ENCODE peak calls at places on chromosomes 4 and X, in six cellular contexts. S is H1, O is SK-N-SH, T is HCT116, U is GM12878, D is HepG2. Q is an unnamed sample. For H3K27me3, the result is how much of the 10 kb centered on the place peaks cover.

GRCh38 chrX:102659790-102660757 is 8.8 kb downstream of the GPRASP1 start:
- DNase-seq in S (peak), O (peak), T (no peak), U (peak), D (peak), Q (peak)

GRCh38 chr4:2714071-2714770 is 41.9 kb downstream of the TNIP2 start:
- DNase-seq in S (no peak), O (peak), T (no peak), U (no peak), D (no peak), Q (no peak)

GRCh38 chr4:144732584-144733130 is 86.7 kb downstream of the HHIP start:
- DNase-seq in S (no peak), O (no peak), T (no peak), U (no peak), D (no peak), Q (no peak)

GRCh38 chrX:55340896-55341433 is 76.2 kb upstream of the PAGE3 start:
- DNase-seq in S (no peak), O (no peak), T (no peak), U (no peak), D (no peak), Q (no peak)

GRCh38 chr4:56267558-56267957 is 119.7 kb downstream of the AASDH start:
- DNase-seq in S (no peak), O (no peak), T (no peak), U (no peak), D (no peak), Q (no peak)

GRCh38 chrX:39922926-39923325 is 174.8 kb downstream of the BCOR start:
- DNase-seq in S (no peak), O (no peak), T (no peak), U (no peak), D (no peak), Q (no peak)

GRCh38 chr4:47215759-47216158 is 184.4 kb downstream of the GABRB1 start:
- DNase-seq in S (no peak), O (no peak), T (no peak), U (no peak), D (no peak), Q (no peak)

GRCh38 chr4:2652415-2653155 is 103.6 kb downstream of the TNIP2 start:
- DNase-seq in S (no peak), O (peak), T (no peak), U (no peak), D (no peak), Q (no peak)

GRCh38 chrX:57070185-57070984 is 51.0 kb downstream of the SPIN2B start:
- DNase-seq in S (no peak), O (peak), T (no peak), U (no peak), D (no peak), Q (no peak)

GRCh38 chrX:100411802-100412333 is 1.8 kb upstream of the PCDH19 start:
- DNase-seq in S (no peak), O (no peak), T (no peak), U (no peak), D (no peak), Q (no peak)

GRCh38 chrX:14832591-14832990 is 40.3 kb downstream of the FANCB start:
- DNase-seq in S (no peak), O (no peak), T (no peak), U (no peak), D (no peak), Q (no peak)

GRCh38 chrX:43269201-43269600 is 386.9 kb upstream of the MAOA start:
- DNase-seq in S (no peak), O (no peak), T (no peak), U (no peak), D (no peak), Q (no peak)

GRCh38 chr4:168449740-168450442 is 30.4 kb downstream of the DDX60L start:
- DNase-seq in S (no peak), O (no peak), T (no peak), U (no peak), D (no peak), Q (peak)

GRCh38 chr4:176156656-176157055 is 38.7 kb downstream of the SPATA4 start:
- DNase-seq in S (no peak), O (no peak), T (no peak), U (no peak), D (no peak), Q (no peak)

GRCh38 chr4:32172086-32172485 is 1451.9 kb downstream of the PCDH7 start:
- DNase-seq in S (no peak), O (no peak), T (no peak), U (no peak), D (no peak), Q (no peak)

GRCh38 chrX:107565916-107566602 is 62.3 kb upstream of the PRPS1 start:
- DNase-seq in S (no peak), O (peak), T (peak), U (no peak), D (peak), Q (no peak)

GRCh38 chrX:107743995-107744394 is 31.6 kb downstream of the TSC22D3 start:
- DNase-seq in S (no peak), O (no peak), T (no peak), U (no peak), D (no peak), Q (no peak)

GRCh38 chrX:101398694-101399093 is 7.9 kb downstream of the RPL36A start:
- DNase-seq in S (no peak), O (no peak), T (no peak), U (no peak), D (no peak), Q (no peak)

GRCh38 chrX:81291996-81292395 is 90.1 kb downstream of the SH3BGRL start:
- DNase-seq in S (no peak), O (no peak), T (no peak), U (no peak), D (no peak), Q (no peak)

GRCh38 chrX:13899607-13900006 is 82.7 kb upstream of the GPM6B start:
- DNase-seq in S (no peak), O (no peak), T (no peak), U (no peak), D (no peak), Q (no peak)

GRCh38 chrX:140572724-140573123 is 67.9 kb upstream of the SOX3 start:
- DNase-seq in S (peak), O (peak), T (no peak), U (peak), D (peak), Q (peak)

GRCh38 chrX:129600981-129601424 is 53.8 kb downstream of the APLN start:
- DNase-seq in S (no peak), O (peak), T (no peak), U (no peak), D (peak), Q (no peak)

GRCh38 chrX:120308959-120309872 is 2.0 kb downstream of the TMEM255A start:
- DNase-seq in S (peak), O (peak), T (peak), U (peak), D (peak), Q (no peak)

GRCh38 chr4:107862658-107863057 is 37.9 kb downstream of the SGMS2 start:
- DNase-seq in S (no peak), O (no peak), T (peak), U (no peak), D (peak), Q (peak)
- TF ChIP-seq SIN3A in S (no peak), O (no peak), T (no peak), U (no peak), D (no peak), Q (no peak)

GRCh38 chr4:150211821-150212445 is 133.7 kb downstream of the DCLK2 start:
- DNase-seq in S (no peak), O (no peak), T (no peak), U (no peak), D (no peak), Q (no peak)

GRCh38 chr4:150211016-150211415 is 132.8 kb downstream of the DCLK2 start:
- DNase-seq in S (no peak), O (no peak), T (no peak), U (no peak), D (no peak), Q (no peak)

GRCh38 chr4:150207871-150208270 is 129.6 kb downstream of the DCLK2 start:
- DNase-seq in S (no peak), O (no peak), T (no peak), U (no peak), D (no peak), Q (no peak)

GRCh38 chr4:150206981-150207380 is 128.7 kb downstream of the DCLK2 start:
- DNase-seq in S (no peak), O (peak), T (no peak), U (no peak), D (no peak), Q (no peak)

GRCh38 chr4:150209140-150209829 is 131.0 kb downstream of the DCLK2 start:
- DNase-seq in S (peak), O (peak), T (peak), U (no peak), D (peak), Q (no peak)
- H3K4me3 ChIP-seq in S (no peak), O (no peak), T (no peak), U (no peak), D (no peak), Q (no peak)

GRCh38 chr4:3729885-3730226 is 36.3 kb upstream of the ADRA2C start:
- DNase-seq in S (no peak), O (no peak), T (no peak), U (no peak), D (no peak), Q (no peak)
- H3K27me3 ChIP-seq in S (under half), O (under half), T (under half), U (under half), D (half or more), Q (under half)

GRCh38 chr4:117957570-117957969 is 76.7 kb upstream of the NDST3 start:
- DNase-seq in S (no peak), O (no peak), T (no peak), U (no peak), D (no peak), Q (no peak)
- TF ChIP-seq SIN3A in S (no peak), O (no peak), T (no peak), U (no peak), D (no peak), Q (no peak)

GRCh38 chr4:48267574-48267973 is 2.1 kb downstream of the TEC start:
- DNase-seq in S (no peak), O (no peak), T (no peak), U (no peak), D (no peak), Q (no peak)
- H3K4me3 ChIP-seq in S (no peak), O (no peak), T (no peak), U (peak), D (no peak), Q (no peak)

GRCh38 chr4:786861-787300 is 39.0 kb downstream of the CPLX1 start:
- DNase-seq in S (no peak), O (peak), T (no peak), U (no peak), D (no peak), Q (no peak)
- H3K27me3 ChIP-seq in S (half or more), O (under half), T (under half), U (under half), D (under half), Q (under half)

DNA sequence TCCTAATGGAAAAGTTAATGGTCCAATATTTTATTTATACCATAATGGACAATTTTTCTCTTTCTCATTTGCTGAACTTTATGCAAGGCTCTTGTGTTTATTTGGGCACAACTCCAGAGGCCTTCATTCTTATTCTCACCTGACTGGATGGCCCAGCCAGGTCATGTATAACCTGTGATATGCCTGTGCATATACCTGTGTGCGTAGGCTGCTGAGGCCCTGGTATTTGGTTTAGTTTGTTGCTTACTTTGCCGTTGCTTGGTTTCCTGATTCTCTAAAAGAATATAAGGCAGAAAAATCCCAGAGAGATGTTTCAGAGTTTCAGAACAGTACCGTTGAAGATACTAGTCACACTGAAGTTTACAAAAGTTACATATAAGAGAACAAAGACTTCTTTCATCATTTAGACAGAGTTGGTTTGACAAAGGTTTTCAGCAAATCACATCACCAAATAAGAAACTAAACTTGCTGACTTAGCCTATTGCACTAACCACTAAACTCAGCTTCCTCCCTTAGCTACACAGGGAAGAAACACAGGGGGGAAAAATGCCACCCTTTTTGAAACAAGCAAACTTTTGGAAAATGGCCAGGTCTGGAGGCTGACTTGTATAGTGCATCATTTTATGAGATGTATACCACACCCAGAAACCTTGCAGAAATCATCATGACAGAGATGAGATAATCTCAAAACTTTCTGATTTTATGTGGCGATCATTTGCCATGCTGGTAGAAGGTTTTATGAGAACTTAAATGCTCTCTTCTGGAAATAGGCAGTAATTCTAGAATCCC is 248.5 kb downstream of the GRIA3 start:
- DNase-seq in S (no peak), O (no peak), T (no peak), U (no peak), D (no peak), Q (no peak)
- TF ChIP-seq SIN3A in S (no peak), O (no peak), T (no peak), U (no peak), D (no peak), Q (no peak)

GRCh38 chrX:131763674-131764073 is 219.8 kb downstream of the OR13H1 start:
- DNase-seq in S (no peak), O (peak), T (no peak), U (peak), D (no peak), Q (peak)
- H3K4me3 ChIP-seq in S (no peak), O (peak), T (no peak), U (peak), D (no peak), Q (peak)

GRCh38 chrX:38898261-38898660 is 97.0 kb downstream of the MID1IP1 start:
- DNase-seq in S (no peak), O (no peak), T (no peak), U (no peak), D (no peak), Q (no peak)

GRCh38 chrX:38899650-38900049 is 98.4 kb downstream of the MID1IP1 start:
- DNase-seq in S (no peak), O (no peak), T (no peak), U (no peak), D (no peak), Q (no peak)

GRCh38 chrX:38900719-38901118 is 99.5 kb downstream of the MID1IP1 start:
- DNase-seq in S (no peak), O (no peak), T (no peak), U (no peak), D (no peak), Q (no peak)

GRCh38 chrX:38903093-38903492 is 101.8 kb downstream of the MID1IP1 start:
- DNase-seq in S (no peak), O (no peak), T (no peak), U (no peak), D (no peak), Q (no peak)
- H3K27me3 ChIP-seq in S (under half), O (under half), T (under half), U (under half), D (under half), Q (under half)

DNA sequence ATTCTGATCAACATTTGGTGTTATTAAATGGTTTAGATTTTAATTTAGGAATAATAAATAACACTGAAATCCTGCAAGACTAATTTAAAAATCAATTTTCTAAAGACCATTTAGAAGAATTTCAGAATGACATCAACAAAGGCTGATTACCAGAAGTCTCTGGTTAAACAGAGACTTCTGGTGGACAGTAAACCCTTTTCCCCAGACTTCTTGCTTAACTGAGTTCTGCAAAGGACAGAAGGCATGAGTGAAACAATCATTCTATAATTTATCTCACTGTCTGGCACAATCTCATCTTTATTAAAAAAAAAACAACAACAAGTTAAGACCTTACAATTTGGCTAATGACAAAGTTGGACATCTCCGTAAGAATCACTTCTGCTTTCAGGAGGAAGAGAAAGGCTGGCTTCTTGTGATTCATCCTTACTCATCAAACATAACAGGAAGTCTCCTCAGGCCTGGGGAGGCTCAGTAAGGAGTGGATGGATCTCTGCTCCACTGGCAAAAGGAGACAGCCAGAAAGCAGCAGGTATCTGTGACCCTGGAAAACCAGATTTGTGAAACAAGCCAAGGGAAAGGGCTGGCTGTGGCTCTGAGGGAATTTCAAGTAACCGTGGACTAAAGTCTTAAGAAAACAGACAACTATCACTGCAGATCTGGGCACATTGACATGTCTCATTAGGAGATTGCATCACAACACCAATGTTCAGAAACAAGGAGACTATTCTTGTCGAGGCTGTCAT is 908 bp upstream of the TLR6 start:
- DNase-seq in S (no peak), O (no peak), T (peak), U (peak), D (no peak), Q (peak)
- TF ChIP-seq SIN3A in S (no peak), O (no peak), T (peak), U (no peak), D (no peak), Q (no peak)